ENCODE peak calls at places on chromosomes 4 and X, in five cellular contexts. N, U, V, L and P are unnamed samples.

GRCh38 chr4:99855677-99856076 is 38.5 kb downstream of the LAMTOR3 start:
- DNase-seq in N (peak; percentile 53), U (no peak), V (no peak), L (no peak), P (no peak)

GRCh38 chrX:50962156-50962555 is 51.6 kb downstream of the BMP15 start:
- DNase-seq in N (no peak), U (no peak), V (no peak), L (no peak), P (no peak)

GRCh38 chr4:122458625-122459024 is 2.1 kb upstream of the IL2 start:
- DNase-seq in N (no peak), U (no peak), V (no peak), L (no peak), P (peak; percentile 1)

GRCh38 chr4:16862688-16863087 is 35.8 kb downstream of the LDB2 start:
- DNase-seq in N (no peak), U (no peak), V (no peak), L (no peak), P (no peak)

GRCh38 chrX:123648028-123648810 is 84.6 kb downstream of the THOC2 start:
- DNase-seq in N (no peak), U (no peak), V (no peak), L (peak; percentile 54), P (no peak)

GRCh38 chr4:126385954-126386353 is 1071.2 kb downstream of the FAT4 start:
- DNase-seq in N (no peak), U (no peak), V (no peak), L (no peak), P (no peak)

GRCh38 chrX:151746502-151746901 is 12.0 kb downstream of the CNGA2 start:
- DNase-seq in N (no peak), U (no peak), V (no peak), L (no peak), P (no peak)

GRCh38 chr4:5722328-5722727 is 11.3 kb downstream of the EVC start:
- DNase-seq in N (no peak), U (no peak), V (no peak), L (no peak), P (no peak)

GRCh38 chr4:112270643-112271484 is 14.8 kb downstream of the TIFA start:
- DNase-seq in N (no peak), U (no peak), V (no peak), L (no peak), P (no peak)

GRCh38 chr4:172826346-172826745 is 342.3 kb upstream of the GALNT7 start:
- DNase-seq in N (no peak), U (no peak), V (no peak), L (no peak), P (no peak)

GRCh38 chr4:53321151-53321987 is 44.5 kb downstream of the SCFD2 start:
- DNase-seq in N (no peak), U (no peak), V (no peak), L (no peak), P (no peak)

GRCh38 chr4:71095141-71095939 is 101.9 kb downstream of the DCK start:
- DNase-seq in N (no peak), U (no peak), V (no peak), L (no peak), P (no peak)

GRCh38 chr4:151688003-151688784 is 72.6 kb downstream of the GATB start:
- DNase-seq in N (no peak), U (no peak), V (no peak), L (no peak), P (no peak)

GRCh38 chr4:25792200-25792791 is 70.5 kb downstream of the SEL1L3 start:
- DNase-seq in N (no peak), U (peak; percentile 30), V (no peak), L (peak; percentile 71), P (no peak)

GRCh38 chrX:77899081-77899828 is at the start of gene COX7B:
- DNase-seq in N (peak; percentile 92), U (peak; percentile 56), V (peak; percentile 25), L (peak; percentile 51), P (peak; percentile 19)

GRCh38 chr4:100248476-100248875 is 58.2 kb upstream of the DDIT4L start:
- DNase-seq in N (no peak), U (no peak), V (no peak), L (no peak), P (no peak)

GRCh38 chr4:76546282-76547166 is 111.5 kb downstream of the SHROOM3 start:
- DNase-seq in N (no peak), U (no peak), V (no peak), L (no peak), P (no peak)

GRCh38 chr4:106746451-106746850 is 289.7 kb downstream of the DKK2 start:
- DNase-seq in N (no peak), U (no peak), V (no peak), L (no peak), P (no peak)

GRCh38 chrX:154775611-154776349 is 13.1 kb downstream of the DKC1 start:
- DNase-seq in N (no peak), U (no peak), V (no peak), L (no peak), P (no peak)

GRCh38 chr4:119286377-119287002 is 35.4 kb downstream of the FABP2 start:
- DNase-seq in N (no peak), U (no peak), V (no peak), L (no peak), P (no peak)

GRCh38 chr4:3637326-3638016 is 105.2 kb upstream of the LRPAP1 start:
- DNase-seq in N (no peak), U (no peak), V (no peak), L (no peak), P (no peak)

GRCh38 chr4:133996431-133997121 is 205.0 kb downstream of the PABPC4L start:
- DNase-seq in N (no peak), U (no peak), V (no peak), L (no peak), P (no peak)

GRCh38 chr4:186920486-186920885 is 196.8 kb upstream of the FAT1 start:
- DNase-seq in N (no peak), U (no peak), V (no peak), L (no peak), P (no peak)

GRCh38 chrX:7985568-7985967 is 58.4 kb upstream of the PNPLA4 start:
- DNase-seq in N (no peak), U (no peak), V (no peak), L (no peak), P (no peak)

GRCh38 chrX:40971736-40972135 is 113.5 kb upstream of the USP9X start:
- DNase-seq in N (no peak), U (no peak), V (no peak), L (no peak), P (no peak)

DNA sequence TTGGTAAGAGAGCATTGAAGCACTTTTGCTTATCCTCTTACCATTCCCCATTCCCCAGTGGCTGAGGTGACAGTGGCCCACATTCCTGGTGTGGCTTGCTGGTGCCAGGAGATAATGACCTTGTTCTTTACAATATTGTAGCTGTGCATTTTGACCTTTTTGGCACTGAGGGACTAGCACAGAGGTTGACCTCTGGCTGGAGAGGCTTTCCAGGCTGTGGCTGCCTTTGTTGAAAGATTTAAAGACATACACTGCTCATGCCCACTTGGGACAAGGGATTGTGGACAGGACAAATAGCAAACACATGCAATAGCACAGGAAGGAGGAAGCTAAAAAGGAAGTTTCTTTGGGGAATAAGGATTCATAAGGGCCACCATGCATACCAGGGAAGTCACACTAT is 65.4 kb downstream of the ARHGEF9 start:
- DNase-seq in N (no peak), U (no peak), V (no peak), L (no peak), P (no peak)
- TF ChIP-seq TAF1 in N (no peak), U (no peak), V (no peak), L (no peak), P (no peak)

GRCh38 chrX:106726485-106727437 is at the start of gene RNF128:
- DNase-seq in N (no peak), U (no peak), V (no peak), L (peak; percentile 66), P (no peak)
- TF ChIP-seq POLR2AphosphoS5 in N (no peak), U (no peak), V (no peak), L (peak; percentile 27), P (no peak)

GRCh38 chrX:86051741-86052140 is 4.4 kb upstream of the CHM start:
- DNase-seq in N (no peak), U (no peak), V (no peak), L (no peak), P (no peak)

GRCh38 chrX:86044210-86044609 is 3.1 kb downstream of the CHM start:
- DNase-seq in N (no peak), U (no peak), V (no peak), L (no peak), P (no peak)

DNA sequence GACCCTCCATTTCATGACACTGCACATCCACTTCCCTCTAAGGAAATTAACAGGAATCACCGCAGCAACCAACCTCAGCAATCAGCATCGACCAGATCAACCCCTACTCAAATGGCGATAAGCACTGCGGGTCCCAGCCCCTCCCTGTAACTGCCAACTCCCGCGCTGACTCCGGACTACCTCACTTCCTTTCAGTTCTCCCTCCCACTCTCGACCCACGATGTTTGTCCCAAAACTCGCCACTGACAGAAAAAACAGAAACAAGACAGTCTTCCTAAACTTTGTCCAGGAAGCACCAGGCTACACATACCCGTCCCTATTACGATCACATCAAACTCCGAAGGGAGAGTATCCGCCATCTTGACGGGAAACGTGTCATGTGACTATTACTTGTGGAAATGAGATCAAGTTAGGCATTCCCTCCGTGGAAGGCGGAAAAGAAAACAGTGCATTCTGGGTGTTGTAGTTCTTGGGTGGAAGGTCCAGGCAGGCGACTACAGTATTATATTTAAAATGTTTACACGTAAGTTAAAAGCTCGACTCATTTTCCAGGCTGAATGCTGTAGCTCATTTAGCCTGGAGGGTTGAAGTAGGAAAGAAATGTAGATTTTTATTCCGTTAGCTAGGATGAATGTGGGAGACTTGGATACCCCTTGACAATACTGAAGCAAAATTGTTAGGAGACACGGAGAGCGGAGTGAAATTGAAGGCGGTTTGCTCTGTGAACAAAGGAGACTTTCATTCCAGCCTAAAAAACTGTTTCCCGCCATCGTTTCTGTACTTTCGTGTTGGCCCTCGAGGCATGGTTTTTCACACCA is at the start of gene CHM:
- DNase-seq in N (peak; percentile 63), U (peak; percentile 67), V (peak; percentile 36), L (peak; percentile 52), P (peak; percentile 39)
- TF ChIP-seq POLR2A in N (peak; percentile 65), U (peak; percentile 82), V (peak; percentile 69), L (peak; percentile 86), P (peak; percentile 85)

DNA sequence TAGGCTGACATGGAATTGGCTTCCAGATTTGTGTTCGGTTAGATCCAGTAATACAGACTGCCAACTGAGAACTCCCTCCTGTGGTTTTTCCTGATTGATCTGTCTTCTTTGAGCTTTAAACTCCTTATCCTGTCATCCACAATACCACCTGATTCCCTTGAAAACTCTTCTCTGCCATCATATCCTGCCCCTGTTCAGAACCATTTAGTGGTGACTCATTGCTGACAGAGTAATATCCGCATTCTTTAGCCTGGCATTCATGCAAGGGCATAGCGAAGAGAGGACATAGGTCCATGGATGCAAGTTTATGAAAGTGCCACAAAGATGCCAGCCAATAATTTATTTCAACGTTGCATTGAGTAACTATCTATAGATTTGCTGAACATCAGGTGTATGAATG is 76.6 kb downstream of the ITIH6 start:
- DNase-seq in N (no peak), U (no peak), V (no peak), L (no peak), P (no peak)
- TF ChIP-seq TAF1 in N (no peak), U (no peak), V (no peak), L (no peak), P (no peak)